ENCODE peak calls at places on chromosomes 4 and X, in six cellular contexts. M is effector memory CD8-positive, alpha-beta T cell; B is neural crest cell; D is NT2/D1; P is AG10803; R is stimulated activated CD8-positive, alpha-beta memory T cell treated with anti-CD3 and anti-CD28 coated beads, Interleukin-15, amount 100 ng/mL, for 4 hours. H is an unnamed sample.

GRCh38 chr4:48756689-48757220 is 23.3 kb downstream of the FRYL start:
- DNase-seq in D (no peak), P (no peak), R (no peak), M (no peak), B (no peak), H (peak; percentile 77)

GRCh38 chrX:101232316-101232715 is 12.7 kb downstream of the DRP2 start:
- DNase-seq in D (no peak), M (no peak), B (no peak), R (no peak), P (no peak), H (no peak)

GRCh38 chr4:147733614-147734344 is 1.9 kb downstream of the ARHGAP10 start:
- DNase-seq in M (no peak), P (peak; percentile 66), D (no peak), B (no peak), R (no peak), H (peak; percentile 46)

GRCh38 chrX:153778151-153778551 is 2.7 kb upstream of the SRPK3 start:
- DNase-seq in M (no peak), B (no peak), R (no peak), P (no peak), D (no peak), H (no peak)

GRCh38 chrX:143571521-143571920 is 54.2 kb upstream of the SPANXN3 start:
- DNase-seq in D (no peak), P (no peak), B (no peak), R (no peak), M (no peak), H (no peak)

GRCh38 chr4:56727150-56727549 is 46.1 kb upstream of the HOPX start:
- DNase-seq in B (no peak), P (no peak), D (no peak), R (no peak), M (no peak), H (no peak)

GRCh38 chr4:20253799-20254409 is 2.2 kb downstream of the SLIT2 start:
- DNase-seq in P (peak; percentile 45), M (no peak), B (no peak), D (no peak), R (no peak), H (no peak)

GRCh38 chr4:100147684-100148083 is 42.6 kb downstream of the DDIT4L start:
- DNase-seq in P (no peak), D (no peak), R (no peak), B (no peak), M (no peak), H (no peak)

GRCh38 chrX:123976671-123977316 is 15.3 kb downstream of the STAG2 start:
- DNase-seq in R (no peak), P (peak; percentile 37), B (no peak), M (no peak), D (no peak), H (peak; percentile 38)

GRCh38 chrX:10759400-10759799 is 139.0 kb upstream of the MID1 start:
- DNase-seq in R (no peak), P (no peak), M (no peak), B (no peak), D (no peak), H (no peak)

GRCh38 chr4:20086768-20087167 is 164.9 kb upstream of the SLIT2 start:
- DNase-seq in P (peak; percentile 45), D (no peak), B (no peak), R (no peak), M (no peak), H (no peak)

GRCh38 chr4:186108391-186108790 is 3.9 kb downstream of the FAM149A start:
- DNase-seq in D (no peak), R (no peak), B (no peak), P (no peak), M (no peak), H (no peak)

GRCh38 chr4:146640021-146640425 is 1.3 kb downstream of the POU4F2 start:
- DNase-seq in R (no peak), B (no peak), D (no peak), M (no peak), P (no peak), H (no peak)

GRCh38 chr4:125741825-125742452 is 427.2 kb downstream of the FAT4 start:
- DNase-seq in D (no peak), P (peak; percentile 35), R (no peak), M (no peak), B (no peak), H (peak; percentile 20)

GRCh38 chr4:15963001-15963451 is at the start of gene FGFBP2:
- DNase-seq in P (peak; percentile 42), D (peak; percentile 63), M (peak; percentile 52), R (peak; percentile 38), B (peak; percentile 31), H (peak; percentile 47)

GRCh38 chr4:177016541-177017141 is 223.9 kb upstream of the VEGFC start:
- DNase-seq in M (no peak), D (no peak), B (no peak), P (peak; percentile 89), R (no peak), H (peak; percentile 79)

GRCh38 chr4:159296061-159296460 is 193.2 kb downstream of the RAPGEF2 start:
- DNase-seq in D (no peak), B (no peak), R (no peak), P (peak; percentile 42), M (no peak), H (peak; percentile 62)

GRCh38 chrX:133921764-133922389 is 63.5 kb downstream of the GPC3 start:
- DNase-seq in M (no peak), P (peak; percentile 16), B (peak; percentile 21), D (peak; percentile 11), R (no peak), H (peak; percentile 28)

GRCh38 chr4:185134176-185134869 is 8.7 kb upstream of the SLC25A4 start:
- DNase-seq in P (peak; percentile 54), R (no peak), D (no peak), M (peak; percentile 12), B (no peak), H (peak; percentile 35)

GRCh38 chr4:8589336-8589735 is 3.2 kb upstream of the CPZ start:
- DNase-seq in B (no peak), R (no peak), P (no peak), D (no peak), M (no peak), H (no peak)

GRCh38 chr4:128347175-128347868 is 59.7 kb upstream of the PGRMC2 start:
- DNase-seq in R (no peak), D (no peak), B (no peak), P (peak; percentile 74), M (no peak), H (no peak)

GRCh38 chr4:52869196-52869595 is 7.1 kb downstream of the RASL11B start:
- DNase-seq in M (no peak), B (no peak), R (no peak), P (peak; percentile 84), D (no peak), H (no peak)

GRCh38 chr4:86155766-86156165 is 204.1 kb downstream of the MAPK10 start:
- DNase-seq in P (no peak), M (no peak), D (no peak), R (no peak), B (no peak), H (peak; percentile 1)

H was measured in mammary epithelial cell.